ENCODE peak calls at places on chromosomes 3 and 15, in four cellular contexts. W, H, V and D are unnamed samples.

GRCh38 chr15:35481992-35482391 is 64.0 kb downstream of the DPH6 start:
- DNase-seq in W (no peak), H (peak), V (peak), D (peak)

GRCh38 chr3:52153389-52154096 is 680 bp downstream of the POC1A start:
- DNase-seq in W (no peak), H (peak), V (no peak), D (no peak)

GRCh38 chr3:66450389-66451022 is 50.3 kb downstream of the LRIG1 start:
- DNase-seq in W (peak), H (peak), V (peak), D (no peak)

GRCh38 chr3:129003578-129004112 is 2.5 kb downstream of the EFCC1 start:
- DNase-seq in W (peak), H (no peak), V (no peak), D (no peak)

GRCh38 chr3:195956577-195956976 is 48.2 kb upstream of the TNK2 start:
- DNase-seq in W (no peak), H (no peak), V (no peak), D (no peak)

GRCh38 chr15:66004618-66005262 is 135.4 kb downstream of the RAB11A start:
- DNase-seq in W (peak), H (peak), V (no peak), D (no peak)

GRCh38 chr3:52498134-52499054 is 3.3 kb downstream of the STAB1 start:
- DNase-seq in W (no peak), H (peak), V (peak), D (peak)

GRCh38 chr3:111715911-111716523 is 120.9 kb upstream of the ZBED2 start:
- DNase-seq in W (peak), H (peak), V (no peak), D (no peak)

GRCh38 chr3:193598202-193598601 is 5.2 kb downstream of the OPA1 start:
- DNase-seq in W (no peak), H (no peak), V (no peak), D (no peak)

GRCh38 chr15:46576611-46577010 is 941.8 kb downstream of the SQOR start:
- DNase-seq in W (no peak), H (no peak), V (no peak), D (no peak)

GRCh38 chr3:162295323-162295983 is 798.8 kb downstream of the OTOL1 start:
- DNase-seq in W (no peak), H (peak), V (peak), D (peak)

GRCh38 chr15:69304176-69304533 is 5.4 kb downstream of the PAQR5 start:
- DNase-seq in W (no peak), H (peak), V (peak), D (peak)

GRCh38 chr15:32908921-32909320 is 191.1 kb downstream of the GREM1 start:
- DNase-seq in W (no peak), H (peak), V (no peak), D (no peak)

GRCh38 chr3:187296915-187297314 is 5.4 kb upstream of the MASP1 start:
- DNase-seq in W (no peak), H (no peak), V (no peak), D (no peak)

GRCh38 chr15:70017796-70018195 is 79.9 kb downstream of the TLE3 start:
- DNase-seq in W (no peak), H (no peak), V (no peak), D (no peak)

GRCh38 chr3:167887096-167887495 is 151.6 kb downstream of the SERPINI1 start:
- DNase-seq in W (no peak), H (peak), V (peak), D (peak)

GRCh38 chr3:59273976-59274375 is 224.2 kb upstream of the CFAP20DC start:
- DNase-seq in W (no peak), H (peak), V (peak), D (no peak)

GRCh38 chr3:118818386-118818785 is 216.3 kb downstream of the IGSF11 start:
- DNase-seq in W (no peak), H (peak), V (peak), D (peak)

GRCh38 chr3:157529751-157530150 is 26.5 kb upstream of the VEPH1 start:
- DNase-seq in W (no peak), H (no peak), V (no peak), D (no peak)

GRCh38 chr3:42078686-42079085 is 12.5 kb upstream of the TRAK1 start:
- DNase-seq in W (no peak), H (no peak), V (no peak), D (no peak)

GRCh38 chr15:86481720-86482119 is 402.0 kb downstream of the AGBL1 start:
- DNase-seq in W (no peak), H (no peak), V (no peak), D (no peak)

GRCh38 chr3:45551214-45552010 is 43.1 kb upstream of the LIMD1 start:
- DNase-seq in W (peak), H (peak), V (peak), D (peak)

GRCh38 chr15:80070840-80071239 is 11.4 kb downstream of the ZFAND6 start:
- DNase-seq in W (no peak), H (peak), V (no peak), D (no peak)

GRCh38 chr3:59502806-59503205 is 453.0 kb upstream of the CFAP20DC start:
- DNase-seq in W (no peak), H (peak), V (peak), D (peak)

GRCh38 chr3:111999924-112000835 is 1.5 kb downstream of the TAGLN3 start:
- DNase-seq in W (no peak), H (no peak), V (no peak), D (no peak)

GRCh38 chr3:10173926-10174435 is 9.3 kb downstream of the IRAK2 start:
- DNase-seq in W (peak), H (peak), V (peak), D (peak)

DNA sequence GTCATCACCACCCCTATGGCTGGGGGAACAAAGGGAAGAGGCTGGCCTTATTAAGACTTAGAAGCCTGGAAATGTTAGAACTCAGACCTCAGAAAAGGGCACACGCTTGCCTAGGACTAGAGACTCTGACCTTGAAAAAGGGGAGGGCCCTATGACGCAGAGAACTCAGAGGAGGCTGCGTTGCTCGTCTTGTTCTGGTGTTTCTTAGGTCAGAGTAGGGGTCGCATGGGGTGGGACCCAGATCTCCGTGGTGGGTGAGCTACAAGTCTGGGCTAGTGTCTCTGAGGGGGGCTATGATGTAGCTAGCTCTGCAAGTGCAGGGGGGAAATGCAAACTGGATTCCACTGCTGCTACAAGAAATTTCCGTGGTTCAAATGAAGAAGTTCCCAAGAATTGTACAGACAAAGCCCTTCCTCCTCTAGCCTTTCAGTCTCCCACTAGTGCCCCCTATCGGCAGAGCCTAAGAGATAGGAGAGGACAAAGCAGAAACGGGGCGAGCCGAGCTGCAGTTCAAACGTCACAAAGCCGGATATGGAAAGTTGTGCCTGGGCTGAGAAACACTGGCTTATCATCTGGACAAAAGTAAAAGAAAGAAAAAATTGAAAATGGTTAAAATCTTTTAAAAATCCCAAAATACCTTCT is 392.9 kb upstream of the ROBO2 start:
- DNase-seq in W (no peak), H (no peak), V (no peak), D (no peak)
- TF ChIP-seq CTCF in W (no peak), H (peak), V (no peak), D (no peak)

GRCh38 chr15:56496635-56497034 is 31.7 kb upstream of the MNS1 start:
- DNase-seq in W (peak), H (peak), V (peak), D (peak)
- TF ChIP-seq CTCF in W (peak), H (peak), V (peak), D (peak)

DNA sequence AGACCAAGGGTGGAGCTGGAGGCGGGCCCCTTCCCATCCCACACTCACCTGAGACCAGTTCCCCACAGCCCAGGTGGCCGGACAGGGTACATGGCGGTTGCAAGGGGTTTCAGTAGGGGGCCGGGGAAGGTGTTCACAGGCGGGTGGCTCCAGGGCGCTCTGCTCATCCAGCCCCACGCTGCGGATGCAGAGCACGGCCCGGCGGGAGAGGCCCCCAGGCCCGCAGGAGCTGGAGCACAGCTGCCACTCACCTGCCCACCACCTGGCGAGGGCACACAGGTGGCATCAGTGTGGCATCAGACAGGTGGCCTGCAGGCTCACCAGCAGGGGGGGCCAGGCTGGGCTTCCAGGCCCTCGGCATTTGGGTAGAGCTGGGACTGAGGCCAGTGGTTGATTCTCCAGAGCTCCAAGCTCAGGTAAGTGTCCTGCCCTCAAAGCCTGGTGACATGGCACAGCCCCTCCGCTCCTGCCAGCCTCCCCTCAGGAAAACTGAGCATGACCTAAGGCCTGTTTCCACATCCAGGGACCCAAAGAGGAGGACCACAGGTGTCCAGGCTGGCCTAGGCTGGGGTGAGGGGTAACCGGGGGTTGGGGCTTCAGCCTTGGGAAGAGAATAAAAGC is 43.8 kb downstream of the ADAMTS7 start:
- DNase-seq in W (no peak), H (no peak), V (no peak), D (no peak)
- TF ChIP-seq CTCF in W (no peak), H (no peak), V (no peak), D (no peak)

GRCh38 chr3:163813935-163814334 is 1264.4 kb downstream of the SI start:
- DNase-seq in W (no peak), H (no peak), V (no peak), D (no peak)

GRCh38 chr3:163811996-163812395 is 1266.3 kb downstream of the SI start:
- DNase-seq in W (no peak), H (no peak), V (no peak), D (no peak)

GRCh38 chr3:163817015-163817414 is 1261.3 kb downstream of the SI start:
- DNase-seq in W (no peak), H (no peak), V (no peak), D (no peak)
- TF ChIP-seq CTCF in W (no peak), H (no peak), V (no peak), D (no peak)

GRCh38 chr15:72846027-72846426 is 62.5 kb upstream of the ADPGK start:
- DNase-seq in W (no peak), H (peak), V (no peak), D (no peak)
- TF ChIP-seq CTCF in W (no peak), H (no peak), V (no peak), D (no peak)

GRCh38 chr3:180802837-180803236 is 109.6 kb upstream of the FXR1 start:
- DNase-seq in W (no peak), H (peak), V (no peak), D (no peak)
- TF ChIP-seq CTCF in W (peak), H (peak), V (peak), D (peak)

GRCh38 chr3:89426060-89426459 is 318.6 kb downstream of the EPHA3 start:
- DNase-seq in W (no peak), H (no peak), V (no peak), D (no peak)
- TF ChIP-seq CTCF in W (no peak), H (no peak), V (no peak), D (no peak)

DNA sequence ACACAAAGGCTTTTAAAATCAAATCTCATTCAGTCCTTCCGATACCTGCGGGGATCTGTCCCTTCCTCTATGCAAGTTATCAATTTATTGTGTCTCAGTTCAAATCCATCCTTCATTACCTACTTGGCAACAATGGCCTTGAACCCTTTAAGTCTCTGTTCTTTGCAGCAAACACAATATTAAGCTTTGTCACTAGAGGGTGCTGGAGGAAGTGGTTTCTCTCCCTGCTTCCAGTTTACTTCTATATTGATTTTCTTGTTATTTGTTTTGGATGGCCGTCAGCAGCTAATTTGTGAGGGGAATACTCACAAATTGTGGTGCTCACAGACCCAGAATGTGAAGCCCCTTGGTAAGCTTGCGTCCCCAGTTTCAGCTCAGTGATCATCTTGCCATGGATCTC is 278.3 kb downstream of the FGF12 start:
- DNase-seq in W (no peak), H (peak), V (no peak), D (no peak)
- TF ChIP-seq CTCF in W (peak), H (peak), V (no peak), D (no peak)

DNA sequence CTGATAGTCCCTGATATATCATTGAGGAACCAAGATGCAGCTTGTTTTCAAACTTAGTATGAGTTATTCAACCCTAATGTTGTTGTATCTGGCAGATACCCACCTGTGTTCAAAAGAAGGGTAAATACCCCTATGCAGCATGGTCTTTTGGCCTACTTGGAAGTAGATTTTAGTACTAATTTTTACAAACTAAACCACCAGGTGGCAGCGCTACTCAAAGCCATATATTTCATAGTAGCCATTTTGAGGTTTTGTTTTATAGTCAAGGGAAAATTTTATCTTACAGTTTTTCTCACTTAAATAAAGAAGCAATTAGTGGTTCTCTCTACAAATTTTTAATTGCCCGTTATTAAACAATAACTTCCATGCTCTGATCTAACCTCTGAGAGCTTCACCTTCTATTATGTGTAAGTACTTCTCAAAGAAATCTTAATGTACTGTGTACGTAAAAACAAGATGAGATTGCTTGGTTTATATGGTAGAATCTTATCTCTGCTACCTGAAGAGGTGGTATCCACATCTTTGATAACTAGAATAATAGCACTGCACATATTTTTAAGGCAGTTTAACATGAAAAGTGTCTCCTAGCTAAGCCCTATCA is 31.5 kb upstream of the MLF1 start:
- DNase-seq in W (peak), H (peak), V (no peak), D (no peak)
- TF ChIP-seq CTCF in W (peak), H (peak), V (peak), D (peak)